ENCODE peak calls at places on chromosome 21, in six cellular contexts. J is lung microvascular endothelial cell; Q is effector memory CD8-positive, alpha-beta T cell; Y is astrocyte of the cerebellum; U is PC-3; G is WTC11. I is an unnamed sample.

GRCh38 chr21:28253971-28254370 is 738.7 kb downstream of the LTN1 start:
- DNase-seq in J (no peak), Q (no peak), Y (no peak), U (no peak), G (no peak), I (no peak)

GRCh38 chr21:35063428-35064172 is 14.5 kb upstream of the RUNX1 start:
- DNase-seq in J (no peak), Q (no peak), Y (no peak), U (peak; percentile 49), G (no peak), I (no peak)

GRCh38 chr21:19529031-19529430 is 1125.4 kb upstream of the TMPRSS15 start:
- DNase-seq in J (no peak), Q (no peak), Y (no peak), U (no peak), G (no peak), I (no peak)

GRCh38 chr21:46052703-46053651 is 44.9 kb upstream of the COL6A2 start:
- DNase-seq in J (no peak), Q (peak; percentile 53), Y (peak; percentile 67), U (peak; percentile 94), G (no peak), I (peak; percentile 52)

GRCh38 chr21:34120867-34121266 is 47.5 kb downstream of the MRPS6 start:
- DNase-seq in J (no peak), Q (no peak), Y (no peak), U (no peak), G (no peak), I (no peak)

GRCh38 chr21:37551406-37552355 is 185.1 kb downstream of the DYRK1A start:
- DNase-seq in J (peak; percentile 42), Q (no peak), Y (no peak), U (no peak), G (no peak), I (no peak)

GRCh38 chr21:21559285-21560045 is 561.3 kb downstream of the NCAM2 start:
- DNase-seq in J (no peak), Q (no peak), Y (no peak), U (no peak), G (no peak), I (no peak)

GRCh38 chr21:14620152-14620551 is 74.0 kb upstream of the SAMSN1 start:
- DNase-seq in J (no peak), Q (no peak), Y (no peak), U (no peak), G (no peak), I (no peak)

GRCh38 chr21:29538115-29538514 is 239.4 kb downstream of the BACH1 start:
- DNase-seq in J (no peak), Q (no peak), Y (peak; percentile 42), U (no peak), G (no peak), I (no peak)

GRCh38 chr21:37787456-37787855 is 128.8 kb downstream of the KCNJ6 start:
- DNase-seq in J (peak; percentile 82), Q (no peak), Y (peak; percentile 73), U (peak; percentile 62), G (no peak), I (no peak)

GRCh38 chr21:32340863-32341848 is 42.5 kb downstream of the MRAP start:
- DNase-seq in J (no peak), Q (no peak), Y (no peak), U (no peak), G (no peak), I (no peak)

GRCh38 chr21:45308211-45309068 is 20.7 kb upstream of the POFUT2 start:
- DNase-seq in J (no peak), Q (no peak), Y (peak; percentile 85), U (no peak), G (peak; percentile 11), I (no peak)

GRCh38 chr21:42169758-42170157 is 49.2 kb upstream of the ABCG1 start:
- DNase-seq in J (no peak), Q (no peak), Y (no peak), U (no peak), G (no peak), I (no peak)

GRCh38 chr21:25453524-25453923 is 153.8 kb downstream of the MRPL39 start:
- DNase-seq in J (no peak), Q (no peak), Y (no peak), U (peak; percentile 26), G (no peak), I (no peak)

GRCh38 chr21:34243562-34243961 is 120.2 kb upstream of the KCNE2 start:
- DNase-seq in J (peak; percentile 34), Q (no peak), Y (no peak), U (peak; percentile 52), G (peak; percentile 50), I (no peak)

GRCh38 chr21:34358866-34359265 is 4.9 kb upstream of the KCNE2 start:
- DNase-seq in J (no peak), Q (no peak), Y (no peak), U (no peak), G (no peak), I (no peak)

GRCh38 chr21:31299291-31300147 is 44.5 kb downstream of the TIAM1 start:
- DNase-seq in J (no peak), Q (no peak), Y (no peak), U (no peak), G (no peak), I (no peak)

GRCh38 chr21:27513016-27513415 is 546.1 kb upstream of the ADAMTS5 start:
- DNase-seq in J (no peak), Q (no peak), Y (no peak), U (no peak), G (no peak), I (no peak)

GRCh38 chr21:39788383-39788782 is 43.4 kb downstream of the IGSF5 start:
- DNase-seq in J (peak; percentile 27), Q (no peak), Y (peak; percentile 96), U (peak; percentile 89), G (peak; percentile 79), I (no peak)

I was measured in CD8-positive, alpha-beta memory T cell.